ENCODE peak calls at places on chromosomes 1 and 21, in six cellular contexts. E is GM12878, R is HCT116, Q is K562, L is HepG2, C is upper lobe of left lung. I is an unnamed sample.

GRCh38 chr1:154730986-154731489 is 123.1 kb upstream of the ADAR start:
- ATAC-seq in E (no peak), R (no peak), Q (no peak), L (no peak), C (no peak), I (peak; percentile 18)

GRCh38 chr1:32801096-32801713 is 16.0 kb downstream of the YARS1 start:
- ATAC-seq in E (no peak), R (no peak), Q (no peak), L (no peak), C (no peak), I (no peak)

GRCh38 chr1:932776-933602 is 9.3 kb downstream of the SAMD11 start:
- ATAC-seq in E (no peak), R (no peak), Q (no peak), L (no peak), C (peak; percentile 85), I (no peak)

GRCh38 chr1:94621392-94621791 is 79.8 kb upstream of the F3 start:
- ATAC-seq in E (no peak), R (peak; percentile 63), Q (peak; percentile 86), L (no peak), C (no peak), I (no peak)

GRCh38 chr1:203076031-203076511 is 9.7 kb downstream of the MYOG start:
- ATAC-seq in E (no peak), R (no peak), Q (peak; percentile 55), L (no peak), C (peak; percentile 38), I (no peak)

GRCh38 chr1:201681375-201681774 is 142.4 kb downstream of the NAV1 start:
- ATAC-seq in E (no peak), R (no peak), Q (no peak), L (no peak), C (no peak), I (peak; percentile 87)

GRCh38 chr21:32819702-32820101 is 48.1 kb upstream of the PAXBP1 start:
- ATAC-seq in E (no peak), R (no peak), Q (no peak), L (no peak), C (peak; percentile 63), I (peak; percentile 94)

GRCh38 chr1:17587693-17588047 is 48.2 kb downstream of the ARHGEF10L start:
- ATAC-seq in E (no peak), R (peak; percentile 21), Q (no peak), L (peak; percentile 23), C (no peak), I (peak; percentile 8)

GRCh38 chr1:5967351-5968160 is 24.7 kb downstream of the NPHP4 start:
- ATAC-seq in E (no peak), R (no peak), Q (no peak), L (no peak), C (peak; percentile 54), I (peak; percentile 75)

GRCh38 chr1:96464159-96464558 is 257.4 kb upstream of the PTBP2 start:
- ATAC-seq in E (no peak), R (no peak), Q (no peak), L (no peak), C (no peak), I (no peak)

GRCh38 chr1:77415585-77415984 is 133.8 kb downstream of the AK5 start:
- ATAC-seq in E (no peak), R (no peak), Q (no peak), L (no peak), C (no peak), I (no peak)

GRCh38 chr1:77416692-77417450 is 135.1 kb downstream of the AK5 start:
- ATAC-seq in E (no peak), R (peak; percentile 82), Q (peak; percentile 69), L (peak; percentile 59), C (no peak), I (no peak)

GRCh38 chr1:77412069-77412793 is 130.4 kb downstream of the AK5 start:
- ATAC-seq in E (no peak), R (peak; percentile 80), Q (peak; percentile 84), L (peak; percentile 41), C (no peak), I (no peak)

GRCh38 chr1:77413541-77414335 is 131.9 kb downstream of the AK5 start:
- ATAC-seq in E (peak; percentile 89), R (no peak), Q (no peak), L (no peak), C (no peak), I (no peak)

DNA sequence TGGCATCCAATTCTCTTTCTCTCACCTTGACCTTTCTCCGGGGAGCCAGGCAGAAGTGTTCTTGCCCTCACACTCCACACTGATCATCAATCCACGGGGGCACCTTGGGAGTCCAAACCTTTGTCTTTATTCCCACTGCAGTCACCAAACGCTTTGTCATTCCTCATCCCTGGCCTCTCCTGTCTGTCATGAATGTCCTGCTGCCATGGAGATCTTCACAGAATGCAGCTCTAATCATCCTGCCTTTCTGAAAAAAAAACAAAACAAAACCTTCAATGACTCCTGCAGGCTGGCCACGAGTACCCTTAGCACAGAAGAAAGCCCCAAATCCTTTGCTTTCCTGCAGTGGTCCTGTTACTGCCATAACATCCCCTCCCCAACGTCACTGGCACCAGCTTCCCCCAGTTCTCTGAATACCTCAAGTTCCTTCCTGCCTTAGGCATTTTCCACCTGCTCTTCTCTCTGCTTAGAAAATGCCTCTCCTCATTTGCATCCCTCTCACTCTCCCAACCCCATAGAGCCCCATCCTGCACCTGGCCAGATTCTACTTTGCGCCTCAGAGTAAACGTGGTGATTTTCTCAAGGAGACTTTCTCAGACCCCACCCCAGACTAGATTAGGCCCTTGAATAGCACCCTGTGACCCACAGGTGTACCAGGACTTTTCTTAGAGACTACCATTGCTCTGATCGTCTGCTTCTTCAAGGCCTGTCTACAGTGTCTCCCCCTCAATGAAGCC is 131.1 kb downstream of the AK5 start:
- ATAC-seq in E (peak; percentile 52), R (no peak), Q (no peak), L (no peak), C (no peak), I (no peak)
- H3K4me1 ChIP-seq in E (peaks cover 27% of the 10 kb centered on the region), R (peaks cover 9% of the 10 kb centered on the region), Q (no peaks in the 10 kb centered on the region), L (no peaks in the 10 kb centered on the region), C (no peaks in the 10 kb centered on the region), I (no peaks in the 10 kb centered on the region)

DNA sequence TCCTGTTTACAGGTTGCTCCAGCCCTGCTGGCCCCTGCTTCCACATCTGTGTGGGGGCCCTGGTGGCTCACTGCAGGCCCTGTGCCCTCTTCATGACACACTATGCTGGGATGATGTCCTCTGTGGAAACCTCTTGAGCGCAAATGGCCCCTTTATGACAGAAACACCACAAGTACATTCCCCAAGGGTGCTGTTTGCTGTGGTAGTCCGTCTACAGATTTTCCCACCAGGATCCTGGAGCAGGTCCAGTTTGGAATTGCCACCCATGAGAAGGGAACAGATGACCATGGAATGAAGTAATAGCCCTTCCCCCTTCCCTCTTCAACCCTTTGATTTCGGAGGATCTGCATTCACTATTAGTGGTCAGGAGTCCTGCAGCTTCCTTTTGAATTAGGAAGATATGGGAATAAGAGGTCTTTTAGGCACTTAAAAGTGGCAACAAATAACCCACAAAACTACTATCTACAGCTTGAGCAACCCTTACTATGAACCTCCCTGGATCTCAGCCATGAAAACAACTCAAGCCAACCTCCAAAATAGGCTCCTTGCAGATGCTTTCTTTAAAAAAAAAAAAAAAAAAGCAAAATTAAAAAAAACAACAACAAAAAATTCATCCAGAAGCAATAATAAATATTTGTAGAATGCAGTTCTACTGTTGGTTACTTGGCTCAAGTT is 121.9 kb upstream of the TSPAN2 start:
- ATAC-seq in E (no peak), R (no peak), Q (no peak), L (no peak), C (no peak), I (no peak)
- TF ChIP-seq POLR2A in E (no peak), R (no peak), Q (no peak), L (no peak), C (no peak), I (no peak)

GRCh38 chr1:236206548-236206947 is 64.2 kb downstream of the GPR137B start:
- ATAC-seq in E (no peak), R (no peak), Q (peak; percentile 87), L (no peak), C (no peak), I (peak; percentile 87)
- TF ChIP-seq POLR2AphosphoS5 in E (no peak), R (no peak), Q (no peak), L (no peak), C (no peak), I (no peak)

GRCh38 chr1:162145280-162145965 is 75.9 kb downstream of the NOS1AP start:
- ATAC-seq in E (no peak), R (peak; percentile 67), Q (no peak), L (peak; percentile 87), C (no peak), I (no peak)

GRCh38 chr1:162144268-162144667 is 74.8 kb downstream of the NOS1AP start:
- ATAC-seq in E (no peak), R (no peak), Q (no peak), L (no peak), C (no peak), I (no peak)

GRCh38 chr1:162145966-162146696 is 76.6 kb downstream of the NOS1AP start:
- ATAC-seq in E (no peak), R (peak; percentile 15), Q (no peak), L (peak; percentile 61), C (no peak), I (no peak)

GRCh38 chr1:162142968-162143367 is 73.5 kb downstream of the NOS1AP start:
- ATAC-seq in E (no peak), R (no peak), Q (no peak), L (no peak), C (no peak), I (no peak)

DNA sequence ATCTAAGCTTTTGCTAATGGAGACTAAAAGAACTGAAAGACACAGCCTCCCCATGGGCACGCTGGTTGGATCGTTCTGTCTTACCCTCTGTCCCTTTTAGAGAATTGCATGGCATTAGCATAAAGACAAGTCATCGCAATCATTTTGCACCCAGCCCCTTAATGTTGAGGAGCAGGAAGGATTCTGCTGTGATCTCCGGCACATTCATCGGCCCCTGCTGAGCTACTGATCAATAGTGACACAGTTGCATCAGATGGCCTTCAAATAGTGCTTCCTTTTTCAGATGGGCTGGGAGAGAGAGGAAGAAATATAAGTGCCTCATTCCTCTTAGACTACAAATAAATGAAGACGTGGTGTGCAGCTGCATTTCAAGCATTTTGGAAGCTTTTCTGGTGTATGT is 75.4 kb downstream of the NOS1AP start:
- ATAC-seq in E (no peak), R (peak; percentile 72), Q (no peak), L (peak; percentile 85), C (no peak), I (no peak)
- H3K4me1 ChIP-seq in E (no peaks in the 10 kb centered on the region), R (peaks cover 72% of the 10 kb centered on the region), Q (no peaks in the 10 kb centered on the region), L (peaks cover 91% of the 10 kb centered on the region), C (no peaks in the 10 kb centered on the region), I (no peaks in the 10 kb centered on the region)

DNA sequence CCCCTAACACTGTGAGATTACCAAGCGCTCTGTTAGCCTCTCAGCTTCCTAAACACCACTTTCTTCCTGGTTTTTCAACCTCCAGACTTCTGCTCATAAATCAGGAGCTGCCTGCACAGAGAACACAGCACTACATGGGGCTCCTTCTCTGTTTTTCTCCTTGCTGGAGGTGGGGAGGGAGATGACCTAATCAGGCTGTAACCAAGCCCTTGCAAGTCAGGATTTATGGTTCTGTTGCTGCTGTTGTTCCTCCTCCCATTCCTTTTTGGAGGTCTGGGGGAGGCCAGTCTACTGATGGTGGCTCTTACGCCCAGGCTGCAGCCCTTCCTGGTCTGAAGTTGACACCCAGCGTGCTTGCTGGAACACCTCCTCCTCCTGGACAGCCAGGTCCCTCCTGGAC is 80.9 kb upstream of the AJAP1 start:
- ATAC-seq in E (no peak), R (no peak), Q (no peak), L (no peak), C (no peak), I (no peak)
- TF ChIP-seq POLR2A in E (no peak), R (no peak), Q (no peak), L (no peak), C (no peak), I (no peak)

GRCh38 chr1:15965228-15965767 is 10.6 kb downstream of the ZBTB17 start:
- ATAC-seq in E (peak; percentile 39), R (no peak), Q (no peak), L (no peak), C (peak; percentile 50), I (peak; percentile 42)
- TF ChIP-seq POLR2AphosphoS5 in E (no peak), R (no peak), Q (no peak), L (no peak), C (peak; percentile 53), I (no peak)